ENCODE peak calls at places on chromosomes 6 and 20, in six cellular contexts. X is NCI-H1694; I is stimulated activated naive CD4-positive, alpha-beta T cell treated with Interleukin-2 at 50 U/mL for 16 hours; Z is activated CD4-positive, CD25-positive, alpha-beta regulatory T cell; S is Right ventricle myocardium superior; H is iPS DF 6.9. L is an unnamed sample.

GRCh38 chr6:18102783-18103509 is 19.5 kb downstream of the NHLRC1 start:
- DNase-seq in I (no peak), H (no peak), Z (no peak), X (no peak), S (no peak), L (no peak)

GRCh38 chr6:11198663-11199603 is 33.5 kb downstream of the NEDD9 start:
- DNase-seq in H (no peak), S (no peak), X (no peak), I (no peak), Z (no peak), L (no peak)

GRCh38 chr6:112701201-112701600 is 354.1 kb downstream of the RFPL4B start:
- DNase-seq in Z (no peak), X (no peak), S (peak), I (no peak), H (no peak), L (no peak)

GRCh38 chr6:89242574-89243330 is 25.6 kb upstream of the GABRR1 start:
- DNase-seq in X (peak), H (peak), Z (no peak), S (no peak), I (no peak), L (no peak)

GRCh38 chr6:165729307-165729936 is 66.4 kb upstream of the PDE10A start:
- DNase-seq in Z (peak), X (peak), S (peak), I (no peak), H (no peak), L (no peak)

GRCh38 chr6:37104935-37105781 is 64.8 kb upstream of the PIM1 start:
- DNase-seq in H (no peak), I (no peak), Z (no peak), X (no peak), S (no peak), L (no peak)

GRCh38 chr20:63882257-63883208 is 12.4 kb upstream of the DNAJC5 start:
- DNase-seq in X (no peak), H (no peak), I (no peak), S (no peak), Z (no peak), L (no peak)

GRCh38 chr20:52494244-52494643 is 302.7 kb upstream of the ZFP64 start:
- DNase-seq in Z (no peak), S (no peak), X (no peak), I (peak), H (no peak), L (no peak)

GRCh38 chr6:33410711-33411631 is at the start of gene PHF1:
- DNase-seq in X (no peak), S (no peak), H (no peak), I (peak), Z (peak), L (no peak)

GRCh38 chr6:1404066-1404712 is 14.8 kb downstream of the FOXF2 start:
- DNase-seq in Z (no peak), I (no peak), H (no peak), S (no peak), X (no peak), L (no peak)

GRCh38 chr6:4280031-4280430 is 144.7 kb upstream of the ECI2 start:
- DNase-seq in S (no peak), Z (no peak), X (no peak), I (no peak), H (no peak), L (no peak)

GRCh38 chr6:168242655-168243225 is 76.8 kb downstream of the DACT2 start:
- DNase-seq in I (no peak), H (no peak), X (no peak), Z (no peak), S (no peak), L (no peak)

GRCh38 chr6:139698526-139699182 is 324.2 kb upstream of the CITED2 start:
- DNase-seq in Z (no peak), X (no peak), S (no peak), I (no peak), H (no peak), L (no peak)

GRCh38 chr20:1001981-1002681 is at the start of gene RSPO4:
- DNase-seq in I (no peak), S (no peak), Z (no peak), H (no peak), X (no peak), L (no peak)

GRCh38 chr6:157227202-157228166 is 95.8 kb downstream of the TMEM242 start:
- DNase-seq in X (peak), H (no peak), S (no peak), I (peak), Z (no peak), L (no peak)

GRCh38 chr20:17721802-17722486 is 22.2 kb downstream of the BANF2 start:
- DNase-seq in H (no peak), I (no peak), Z (no peak), X (no peak), S (no peak), L (no peak)

GRCh38 chr6:83221886-83222479 is 28.8 kb downstream of the RWDD2A start:
- DNase-seq in H (no peak), X (peak), Z (no peak), S (no peak), I (no peak), L (no peak)

GRCh38 chr20:1323830-1324597 is 4.9 kb downstream of the SDCBP2 start:
- DNase-seq in Z (no peak), H (no peak), X (no peak), S (no peak), I (no peak), L (no peak)

GRCh38 chr6:107354470-107354869 is 104.9 kb downstream of the PDSS2 start:
- DNase-seq in X (no peak), H (no peak), Z (no peak), I (no peak), S (no peak), L (no peak)

GRCh38 chr6:136086686-136087085 is 163.4 kb downstream of the MTFR2 start:
- DNase-seq in I (no peak), Z (no peak), S (no peak), H (no peak), X (peak), L (no peak)